ENCODE peak calls at places on chromosomes 5 and 9, in five cellular contexts. E, F, X, C and Z are unnamed samples.

GRCh38 chr9:94269264-94269663 is 10.2 kb downstream of the ZNF169 start:
- DNase-seq in E (no peak), C (no peak), X (no peak), F (no peak), Z (no peak)

GRCh38 chr5:134503088-134503936 is 22.2 kb upstream of the JADE2 start:
- DNase-seq in F (no peak), X (peak), C (no peak), E (peak), Z (no peak)

GRCh38 chr9:101580076-101580475 is 14.7 kb downstream of the PPP3R2 start:
- DNase-seq in X (no peak), F (no peak), C (no peak), E (no peak), Z (no peak)

GRCh38 chr5:142325677-142326479 is 1.1 kb upstream of the SPRY4 start:
- DNase-seq in X (peak), C (peak), E (peak), F (no peak), Z (no peak)

GRCh38 chr9:123695391-123695790 is 234.5 kb downstream of the DENND1A start:
- DNase-seq in X (no peak), E (no peak), C (no peak), F (no peak), Z (no peak)

GRCh38 chr5:33439905-33440481 is 772 bp upstream of the TARS1 start:
- DNase-seq in F (no peak), X (no peak), C (no peak), E (no peak), Z (no peak)

GRCh38 chr5:31237159-31237558 is 43.7 kb downstream of the CDH6 start:
- DNase-seq in F (no peak), E (no peak), C (no peak), X (no peak), Z (no peak)

GRCh38 chr5:116428966-116429365 is 145.7 kb downstream of the SEMA6A start:
- DNase-seq in C (no peak), F (no peak), E (no peak), X (no peak), Z (no peak)

GRCh38 chr5:150224483-150225027 is 34.7 kb downstream of the SLC6A7 start:
- DNase-seq in F (no peak), E (no peak), C (no peak), X (no peak), Z (no peak)

GRCh38 chr9:86315088-86315487 is 32.8 kb upstream of the ISCA1 start:
- DNase-seq in E (no peak), X (no peak), F (no peak), C (no peak), Z (no peak)

GRCh38 chr9:4170231-4170630 is 129.6 kb downstream of the GLIS3 start:
- DNase-seq in X (no peak), F (no peak), E (no peak), C (no peak), Z (no peak)

GRCh38 chr9:129627556-129628492 is 1.9 kb downstream of the NTMT1 start:
- DNase-seq in F (no peak), E (no peak), C (no peak), X (no peak), Z (no peak)

GRCh38 chr9:109409998-109410397 is 88.1 kb downstream of the PTPN3 start:
- DNase-seq in X (no peak), F (no peak), C (peak), E (no peak), Z (no peak)

GRCh38 chr5:169190860-169191259 is 110.1 kb downstream of the SLIT3 start:
- DNase-seq in C (no peak), F (no peak), X (no peak), E (no peak), Z (no peak)

GRCh38 chr9:89919171-89919681 is 314.4 kb downstream of the GADD45G start:
- DNase-seq in F (peak), C (peak), X (peak), E (peak), Z (no peak)

GRCh38 chr9:35730486-35730854 is 1.5 kb downstream of the TLN1 start:
- DNase-seq in F (no peak), E (no peak), X (no peak), C (no peak), Z (no peak)

GRCh38 chr5:180718810-180719453 is 20.9 kb downstream of the OR2Y1 start:
- DNase-seq in E (no peak), F (peak), C (no peak), X (no peak), Z (no peak)

GRCh38 chr5:158727771-158728311 is 371.9 kb downstream of the EBF1 start:
- DNase-seq in X (no peak), E (peak), F (no peak), C (no peak), Z (no peak)

GRCh38 chr9:28970241-28970654 is 1397.0 kb upstream of the C9orf72 start:
- DNase-seq in X (no peak), E (no peak), F (no peak), C (peak), Z (no peak)

GRCh38 chr9:71562140-71562539 is 206.2 kb downstream of the CEMIP2 start:
- DNase-seq in E (no peak), C (peak), F (no peak), X (no peak), Z (no peak)

GRCh38 chr9:134476256-134476941 is 150.1 kb downstream of the RXRA start:
- DNase-seq in X (no peak), C (no peak), F (no peak), E (no peak), Z (no peak)

GRCh38 chr9:12604154-12604825 is 88.9 kb upstream of the TYRP1 start:
- DNase-seq in X (no peak), F (no peak), C (no peak), E (no peak), Z (no peak)

GRCh38 chr9:131421691-131422090 is 27.8 kb downstream of the PRRC2B start:
- DNase-seq in X (no peak), C (no peak), E (no peak), F (no peak), Z (no peak)

GRCh38 chr9:131422241-131422792 is 28.4 kb downstream of the PRRC2B start:
- DNase-seq in C (no peak), F (no peak), X (no peak), E (no peak), Z (peak)

GRCh38 chr9:131419029-131419614 is 25.2 kb downstream of the PRRC2B start:
- DNase-seq in X (no peak), F (no peak), C (no peak), E (no peak), Z (no peak)

GRCh38 chr9:131419716-131420115 is 25.8 kb downstream of the PRRC2B start:
- DNase-seq in E (no peak), X (no peak), C (no peak), F (no peak), Z (no peak)

GRCh38 chr9:131420913-131421312 is 27.0 kb downstream of the PRRC2B start:
- DNase-seq in E (peak), C (no peak), X (no peak), F (no peak), Z (peak)
- TF ChIP-seq CTCF in E (no peak), C (no peak), X (no peak), F (no peak), Z (no peak)

GRCh38 chr5:118597448-118597847 is 390.9 kb downstream of the DTWD2 start:
- DNase-seq in X (no peak), F (no peak), C (no peak), E (no peak), Z (no peak)
- TF ChIP-seq POLR2AphosphoS5 in X (no peak), F (no peak), C (no peak), E (no peak), Z (no peak)

GRCh38 chr5:97427235-97427634 is 244.2 kb upstream of the RIOK2 start:
- DNase-seq in E (no peak), X (no peak), F (no peak), C (no peak), Z (no peak)
- TF ChIP-seq CTCF in E (no peak), X (no peak), F (peak), C (no peak), Z (no peak)

DNA sequence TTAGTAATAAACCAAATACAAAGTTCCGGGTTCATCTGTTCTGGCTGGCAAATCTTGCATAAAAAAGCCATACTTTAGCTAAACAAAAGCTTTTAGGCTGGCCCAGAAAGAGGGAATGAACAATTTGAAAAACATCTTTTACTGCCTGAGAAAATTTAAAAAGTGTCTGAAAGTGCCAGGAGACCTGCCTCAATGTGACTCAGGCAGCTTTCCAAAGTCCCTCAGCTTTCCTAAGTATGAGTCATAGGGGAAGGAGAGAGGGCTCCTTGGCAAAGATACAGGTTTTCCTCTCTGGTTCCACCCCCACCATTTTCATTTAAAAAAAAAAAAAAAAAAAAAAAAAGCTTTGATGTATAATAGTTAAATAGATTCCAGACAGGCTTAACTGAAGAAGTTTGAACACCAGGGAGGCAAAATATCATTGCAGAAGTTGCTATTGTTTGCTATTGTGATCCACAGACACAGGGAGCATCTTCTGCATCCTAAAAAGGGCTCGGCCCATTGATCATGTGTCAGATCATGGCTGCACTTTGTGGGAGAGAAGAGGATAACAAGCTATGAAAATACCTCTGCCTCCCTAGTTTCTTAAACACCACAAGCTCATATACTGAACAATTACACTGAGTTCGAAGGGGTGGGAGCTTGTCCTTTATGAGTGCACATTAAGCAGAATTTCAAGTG is 71.5 kb downstream of the MRPS27 start:
- DNase-seq in F (no peak), E (peak), C (no peak), X (no peak), Z (no peak)
- TF ChIP-seq POLR2AphosphoS5 in F (no peak), E (no peak), C (no peak), X (no peak), Z (no peak)

GRCh38 chr5:93790401-93790800 is 49.0 kb upstream of the POU5F2 start:
- DNase-seq in E (no peak), F (no peak), C (no peak), X (no peak), Z (no peak)

GRCh38 chr5:93794954-93795353 is 53.6 kb upstream of the POU5F2 start:
- DNase-seq in X (no peak), C (no peak), F (no peak), E (no peak), Z (no peak)

GRCh38 chr5:93793159-93793781 is 51.9 kb upstream of the POU5F2 start:
- DNase-seq in F (no peak), X (no peak), E (no peak), C (no peak), Z (no peak)

GRCh38 chr5:93789173-93790070 is 48.0 kb upstream of the POU5F2 start:
- DNase-seq in E (no peak), C (no peak), F (no peak), X (no peak), Z (no peak)

DNA sequence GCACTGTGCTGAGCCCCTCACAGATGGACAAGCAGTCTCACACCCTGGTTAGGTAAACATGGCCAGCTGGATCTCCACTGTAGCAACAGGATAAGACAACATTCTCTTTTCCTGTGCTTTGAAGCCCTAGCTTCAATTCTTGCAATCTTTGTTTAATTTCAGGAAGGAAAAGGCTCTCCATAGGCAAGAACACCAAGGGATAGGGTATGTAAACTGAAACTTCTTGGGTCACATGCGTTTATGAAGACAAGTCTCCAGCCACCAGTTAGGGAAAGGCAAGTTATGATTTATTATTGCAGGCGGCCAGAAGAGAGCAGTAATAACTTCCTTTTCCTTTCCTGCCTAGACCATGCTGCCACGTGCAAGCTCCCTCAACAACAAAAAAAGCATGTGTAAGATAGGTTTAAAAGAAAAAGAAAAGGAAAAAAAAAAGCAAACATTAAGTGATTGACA is 50.1 kb upstream of the POU5F2 start:
- DNase-seq in F (no peak), E (no peak), C (no peak), X (no peak), Z (no peak)
- TF ChIP-seq CTCF in F (no peak), E (no peak), C (no peak), X (no peak), Z (no peak)

GRCh38 chr9:137110147-137110910 is 4.2 kb downstream of the DPP7 start:
- DNase-seq in X (no peak), E (no peak), F (no peak), C (no peak), Z (no peak)
- TF ChIP-seq POLR2AphosphoS5 in X (no peak), E (no peak), F (no peak), C (no peak), Z (no peak)